ENCODE peak calls at places on chromosome 13, in six cellular contexts. O is HCT116, P is H1, S is HepG2, F is K562, X is GM12878. M is an unnamed sample.

GRCh38 chr13:73934215-73934623 is 200.0 kb downstream of the KLF12 start:
- DNase-seq in O (no peak), X (no peak), S (no peak), F (no peak), P (no peak), M (no peak)

GRCh38 chr13:23688336-23688735 is 118.1 kb downstream of the TNFRSF19 start:
- DNase-seq in X (no peak), S (no peak), P (no peak), F (no peak), O (no peak), M (no peak)

GRCh38 chr13:26219726-26220125 is 2.4 kb downstream of the RNF6 start:
- DNase-seq in O (no peak), F (no peak), S (no peak), X (no peak), P (no peak), M (no peak)

GRCh38 chr13:30398601-30399072 is 23.7 kb upstream of the UBE2L5 start:
- DNase-seq in S (peak), F (no peak), O (no peak), X (no peak), P (no peak), M (no peak)

GRCh38 chr13:25118371-25118770 is 22.4 kb downstream of the PABPC3 start:
- DNase-seq in S (no peak), O (no peak), X (no peak), P (no peak), F (no peak), M (no peak)

GRCh38 chr13:42078113-42078769 is 29.8 kb downstream of the DGKH start:
- DNase-seq in X (no peak), P (no peak), O (no peak), S (peak), F (no peak), M (no peak)

GRCh38 chr13:86741762-86742285 is 929.3 kb upstream of the SLITRK5 start:
- DNase-seq in S (no peak), O (no peak), P (no peak), F (no peak), X (no peak), M (no peak)

GRCh38 chr13:40153516-40153915 is 498.1 kb downstream of the COG6 start:
- DNase-seq in X (no peak), O (no peak), F (no peak), S (no peak), P (no peak), M (no peak)

GRCh38 chr13:50244913-50245574 is 229.8 kb downstream of the KCNRG start:
- DNase-seq in X (peak), S (peak), O (peak), P (no peak), F (peak), M (no peak)

GRCh38 chr13:75271851-75272250 is 210.1 kb downstream of the TBC1D4 start:
- DNase-seq in P (no peak), F (no peak), O (no peak), X (no peak), S (no peak), M (no peak)

GRCh38 chr13:106464076-106464475 is 71.4 kb downstream of the EFNB2 start:
- DNase-seq in F (no peak), O (no peak), P (no peak), X (no peak), S (no peak), M (no peak)

GRCh38 chr13:103772576-103772975 is 706.4 kb upstream of the SLC10A2 start:
- DNase-seq in S (peak), O (no peak), P (no peak), F (peak), X (no peak), M (no peak)

GRCh38 chr13:31967155-31967554 is 64.4 kb upstream of the FRY start:
- DNase-seq in X (no peak), S (no peak), O (no peak), P (no peak), F (no peak), M (no peak)

GRCh38 chr13:31962661-31963345 is 68.8 kb upstream of the FRY start:
- DNase-seq in P (no peak), S (peak), O (no peak), F (no peak), X (no peak), M (no peak)

GRCh38 chr13:31964168-31964567 is 67.4 kb upstream of the FRY start:
- DNase-seq in F (no peak), S (no peak), X (no peak), O (no peak), P (no peak), M (no peak)

GRCh38 chr13:31968473-31968872 is 63.1 kb upstream of the FRY start:
- DNase-seq in S (no peak), O (no peak), F (no peak), P (no peak), X (no peak), M (no peak)

DNA sequence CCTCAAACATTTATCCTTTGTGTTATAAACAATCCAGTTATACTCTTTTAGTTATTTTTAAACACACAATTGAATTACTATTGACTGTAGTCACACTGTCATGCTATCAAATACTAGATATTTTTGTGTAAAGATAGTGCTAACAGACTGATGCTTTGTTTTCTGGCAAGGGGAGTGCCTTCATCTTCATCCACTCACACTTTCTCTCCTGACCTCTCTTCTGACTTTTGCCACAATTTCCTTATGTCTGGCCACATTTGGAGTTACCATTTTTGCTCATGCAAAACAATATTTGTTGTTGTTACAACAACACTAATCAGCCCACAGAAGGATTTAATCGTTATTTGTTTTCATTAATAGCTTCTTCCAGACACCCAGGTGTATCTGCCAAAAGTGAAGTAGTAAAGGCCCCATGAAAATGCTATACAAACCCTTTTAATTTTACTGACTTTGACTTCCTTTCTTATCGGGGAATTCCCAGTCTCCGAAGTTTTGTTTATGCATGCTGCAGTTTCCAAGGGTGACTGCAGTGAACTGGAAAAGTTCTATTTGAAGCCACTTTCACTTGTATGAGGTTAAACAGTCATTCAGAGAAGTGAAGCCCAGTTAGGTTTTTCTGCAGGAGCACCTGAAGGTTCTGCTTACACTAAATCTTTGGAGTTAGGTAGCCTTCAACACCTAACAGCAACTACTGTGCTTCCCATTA is 66.1 kb upstream of the FRY start:
- DNase-seq in O (no peak), F (no peak), P (no peak), S (no peak), X (peak), M (no peak)
- TF ChIP-seq ZNF274 in O (no peak), F (no peak), P (no peak), S (no peak), X (no peak), M (no peak)

GRCh38 chr13:20616059-20616797 is 49.3 kb downstream of the IFT88 start:
- DNase-seq in P (no peak), X (no peak), F (no peak), O (no peak), S (no peak), M (no peak)
- TF ChIP-seq ZNF274 in P (no peak), X (no peak), F (no peak), O (no peak), S (no peak), M (no peak)

GRCh38 chr13:44694842-44695241 is 118.7 kb upstream of the TSC22D1 start:
- DNase-seq in X (no peak), S (no peak), O (no peak), F (no peak), P (no peak), M (no peak)
- TF ChIP-seq ZNF274 in X (no peak), S (no peak), O (no peak), F (no peak), P (no peak), M (no peak)

GRCh38 chr13:32587014-32587773 is 942 bp downstream of the PDS5B start:
- DNase-seq in X (no peak), S (peak), P (no peak), O (peak), F (peak), M (no peak)
- TF ChIP-seq ZNF274 in X (no peak), S (no peak), P (no peak), O (no peak), F (no peak), M (no peak)

GRCh38 chr13:60509601-60510386 is 112.8 kb downstream of the TDRD3 start:
- DNase-seq in S (no peak), F (no peak), O (no peak), X (no peak), P (no peak), M (no peak)

GRCh38 chr13:60514891-60515290 is 117.9 kb downstream of the TDRD3 start:
- DNase-seq in O (no peak), X (no peak), S (no peak), F (no peak), P (no peak), M (no peak)

DNA sequence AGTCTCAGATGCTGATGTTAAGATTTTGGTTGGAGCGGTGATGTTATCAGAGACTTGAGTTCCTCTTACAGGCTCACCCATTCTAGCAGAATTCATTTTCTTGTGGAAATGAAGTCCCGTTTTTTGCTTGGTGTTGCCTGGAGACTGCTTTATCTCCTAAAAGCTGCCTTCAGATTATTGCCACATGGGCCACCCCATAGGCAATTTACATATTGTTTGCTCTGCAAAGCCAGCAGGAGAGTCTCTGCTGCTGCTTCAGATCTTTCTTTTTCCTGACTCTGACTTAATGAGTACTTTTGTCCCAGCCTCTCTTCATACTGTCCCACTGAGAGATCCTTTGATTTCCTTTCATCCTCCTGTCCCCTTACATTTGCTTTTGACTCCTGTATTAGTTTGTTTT is 114.6 kb downstream of the TDRD3 start:
- DNase-seq in X (no peak), O (no peak), P (no peak), F (no peak), S (no peak), M (peak)
- TF ChIP-seq ZNF274 in X (no peak), O (no peak), P (no peak), F (no peak), S (no peak), M (no peak)

DNA sequence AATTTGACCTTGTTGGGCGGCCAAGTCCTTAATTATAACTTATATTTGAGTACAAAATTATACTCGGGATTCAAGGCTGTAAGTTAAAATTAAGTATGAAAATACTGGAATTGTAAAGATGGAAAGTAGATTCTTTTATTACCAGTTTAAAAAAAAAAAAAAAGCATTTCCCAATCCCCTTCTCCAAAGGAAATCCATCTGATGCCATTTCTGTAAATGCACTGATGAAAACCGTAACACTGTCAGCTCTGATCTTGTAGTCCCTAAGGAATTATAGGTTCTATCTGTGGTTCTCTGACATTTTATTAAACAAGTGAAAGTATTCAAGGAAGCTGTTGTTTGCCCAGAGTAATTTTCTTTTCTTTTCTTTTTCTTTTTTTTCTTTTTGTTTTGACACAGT is 41.6 kb upstream of the HNRNPA1L2 start:
- DNase-seq in X (no peak), F (no peak), O (no peak), S (no peak), P (no peak), M (no peak)
- TF ChIP-seq ZNF274 in X (no peak), F (no peak), O (no peak), S (no peak), P (no peak), M (no peak)

DNA sequence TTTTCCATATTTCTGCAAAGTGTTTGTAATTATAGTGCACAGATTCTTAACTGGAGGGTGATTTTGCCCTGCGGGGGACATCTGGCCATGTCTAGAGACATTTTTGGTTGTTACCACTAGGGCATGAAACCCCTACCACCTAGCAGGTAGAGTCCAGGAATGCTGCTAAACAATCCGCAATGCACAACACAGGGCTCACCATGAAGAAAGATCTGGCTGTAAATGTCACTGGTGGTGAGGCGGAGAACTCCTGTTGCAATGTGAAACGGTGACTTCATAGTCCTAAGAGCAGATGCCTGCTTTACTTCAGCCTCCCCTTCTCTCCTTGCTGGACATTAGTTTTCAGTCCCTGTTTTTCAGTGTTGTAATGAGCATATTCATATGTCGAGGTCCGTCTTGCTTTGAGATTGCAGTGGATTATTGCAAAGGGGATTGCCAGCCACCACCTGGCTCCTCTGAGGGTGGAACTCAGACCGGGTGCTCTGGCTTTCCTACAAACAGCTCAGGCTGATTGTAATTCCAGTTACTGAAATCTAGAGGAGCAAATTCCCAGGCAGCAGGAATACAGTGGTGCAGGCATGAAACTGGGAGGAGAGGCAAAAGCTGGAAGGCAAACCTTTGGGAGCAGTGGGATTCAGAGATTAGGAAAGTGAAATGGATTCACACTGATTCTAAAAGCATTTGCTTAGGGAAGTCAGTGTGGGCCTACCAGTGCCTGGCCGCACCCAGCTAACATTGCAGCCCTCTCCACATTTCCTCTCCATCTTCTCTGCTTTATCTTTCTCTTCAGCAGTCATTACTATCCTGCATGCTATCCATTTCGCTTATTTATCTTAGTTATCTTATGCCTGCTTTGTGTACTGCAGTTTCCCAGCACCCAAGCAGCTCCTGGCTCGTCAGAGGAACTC is 76.1 kb upstream of the PCDH8 start:
- DNase-seq in P (no peak), X (no peak), F (no peak), S (peak), O (no peak), M (no peak)
- TF ChIP-seq ZNF274 in P (no peak), X (no peak), F (no peak), S (no peak), O (no peak), M (no peak)

GRCh38 chr13:43304449-43304848 is 281.1 kb downstream of the DNAJC15 start:
- DNase-seq in S (no peak), P (no peak), O (no peak), F (no peak), X (no peak), M (no peak)

GRCh38 chr13:43301341-43301969 is 278.1 kb downstream of the DNAJC15 start:
- DNase-seq in O (no peak), S (no peak), P (no peak), F (no peak), X (no peak), M (no peak)

GRCh38 chr13:43305416-43305815 is 282.0 kb downstream of the DNAJC15 start:
- DNase-seq in O (no peak), P (no peak), F (no peak), X (no peak), S (no peak), M (no peak)

GRCh38 chr13:43304945-43305344 is 281.6 kb downstream of the DNAJC15 start:
- DNase-seq in S (no peak), P (no peak), O (no peak), F (no peak), X (no peak), M (no peak)

GRCh38 chr13:43303040-43303729 is 279.8 kb downstream of the DNAJC15 start:
- DNase-seq in S (peak), O (no peak), X (no peak), P (peak), F (no peak), M (no peak)
- TF ChIP-seq ZNF274 in S (no peak), O (no peak), X (no peak), P (no peak), F (no peak), M (no peak)

GRCh38 chr13:96993660-96994029 is 631 bp downstream of the OXGR1 start:
- DNase-seq in O (no peak), X (no peak), S (no peak), F (no peak), P (no peak), M (no peak)

GRCh38 chr13:96991072-96991471 is 3.2 kb downstream of the OXGR1 start:
- DNase-seq in P (no peak), X (no peak), F (no peak), O (no peak), S (no peak), M (no peak)

GRCh38 chr13:96994030-96994848 is at the start of gene OXGR1:
- DNase-seq in F (peak), S (no peak), O (no peak), P (no peak), X (no peak), M (no peak)

GRCh38 chr13:96994849-96995243 is 570 bp upstream of the OXGR1 start:
- DNase-seq in S (no peak), O (no peak), X (no peak), F (no peak), P (no peak), M (no peak)

GRCh38 chr13:96992633-96993032 is 1.6 kb downstream of the OXGR1 start:
- DNase-seq in O (no peak), X (no peak), F (no peak), P (no peak), S (no peak), M (no peak)
- TF ChIP-seq ZNF274 in O (no peak), X (no peak), F (no peak), P (no peak), S (no peak), M (no peak)

M was measured in NT2/D1.